ENCODE peak calls at places on chromosome 7, in ten cellular contexts. V is hepatocyte, I is heart right ventricle, U is epithelial cell of esophagus, J is Caco-2, E is astrocyte of the spinal cord, G is prostate gland, Z is dorsolateral prefrontal cortex, C is coronary artery, B is choroid plexus epithelial cell. S is an unnamed sample.

GRCh38 chr7:101238226-101239182 is 902 bp upstream of the CLDN15 start:
- DNase-seq in V (no peak), I (no peak), U (no peak), J (no peak), E (no peak), G (no peak), Z (no peak), C (no peak), B (no peak), S (no peak)

GRCh38 chr7:101814996-101815825 is 2.2 kb upstream of the CUX1 start:
- DNase-seq in V (peak; percentile 86), I (peak; percentile 63), U (no peak), J (peak; percentile 83), E (no peak), G (peak; percentile 36), Z (peak; percentile 34), C (no peak), B (no peak), S (peak; percentile 73)

GRCh38 chr7:73865738-73866445 is 4.9 kb downstream of the TMEM270 start:
- DNase-seq in V (peak; percentile 73), I (no peak), U (peak; percentile 54), J (peak; percentile 53), E (peak; percentile 64), G (peak; percentile 24), Z (peak; percentile 14), C (no peak), B (peak; percentile 80), S (no peak)

GRCh38 chr7:81627565-81628287 is 142.1 kb downstream of the HGF start:
- DNase-seq in V (no peak), I (no peak), U (peak; percentile 80), J (no peak), E (peak; percentile 64), G (no peak), Z (no peak), C (no peak), B (peak; percentile 82), S (no peak)

GRCh38 chr7:139592801-139593461 is 69.4 kb downstream of the CLEC2L start:
- DNase-seq in V (no peak), I (no peak), U (no peak), J (no peak), E (no peak), G (no peak), Z (no peak), C (no peak), B (no peak), S (no peak)

GRCh38 chr7:48279420-48279819 is 108.2 kb downstream of the ABCA13 start:
- DNase-seq in V (no peak), I (no peak), U (peak; percentile 32), J (no peak), E (no peak), G (no peak), Z (no peak), C (no peak), B (no peak), S (no peak)

GRCh38 chr7:117875566-117875965 is 2.3 kb upstream of the CTTNBP2 start:
- DNase-seq in V (peak; percentile 52), I (no peak), U (peak; percentile 14), J (peak; percentile 53), E (peak; percentile 36), G (no peak), Z (no peak), C (no peak), B (peak; percentile 42), S (no peak)

GRCh38 chr7:94400022-94400421 is 5.3 kb downstream of the COL1A2 start:
- DNase-seq in V (no peak), I (no peak), U (no peak), J (no peak), E (peak; percentile 25), G (no peak), Z (no peak), C (no peak), B (peak; percentile 49), S (no peak)

GRCh38 chr7:2645274-2645868 is 13.6 kb downstream of the TTYH3 start:
- DNase-seq in V (no peak), I (no peak), U (no peak), J (no peak), E (no peak), G (no peak), Z (no peak), C (no peak), B (peak; percentile 19), S (peak; percentile 77)

GRCh38 chr7:23373151-23374004 is 74.2 kb downstream of the MALSU1 start:
- DNase-seq in V (no peak), I (no peak), U (no peak), J (no peak), E (peak; percentile 57), G (no peak), Z (no peak), C (no peak), B (no peak), S (peak; percentile 75)

GRCh38 chr7:157612664-157613561 is 276.1 kb downstream of the DNAJB6 start:
- DNase-seq in V (peak; percentile 34), I (peak; percentile 59), U (no peak), J (peak; percentile 64), E (peak; percentile 4), G (no peak), Z (no peak), C (no peak), B (peak; percentile 47), S (no peak)

GRCh38 chr7:155986497-155987160 is 174.4 kb upstream of the SHH start:
- DNase-seq in V (no peak), I (no peak), U (no peak), J (no peak), E (no peak), G (no peak), Z (no peak), C (peak; percentile 63), B (no peak), S (no peak)

GRCh38 chr7:23544913-23545354 is 13.2 kb upstream of the TRA2A start:
- DNase-seq in V (peak; percentile 52), I (no peak), U (peak; percentile 75), J (peak; percentile 74), E (peak; percentile 35), G (no peak), Z (no peak), C (no peak), B (peak; percentile 62), S (peak; percentile 51)

GRCh38 chr7:96484845-96485244 is 162.9 kb upstream of the SLC25A13 start:
- DNase-seq in V (no peak), I (no peak), U (no peak), J (no peak), E (no peak), G (no peak), Z (no peak), C (no peak), B (no peak), S (no peak)

GRCh38 chr7:137970263-137970975 is 31.5 kb downstream of the CREB3L2 start:
- DNase-seq in V (peak; percentile 58), I (peak; percentile 52), U (peak; percentile 58), J (no peak), E (peak; percentile 92), G (peak; percentile 75), Z (no peak), C (no peak), B (peak; percentile 93), S (no peak)

GRCh38 chr7:137967143-137968018 is 34.5 kb downstream of the CREB3L2 start:
- DNase-seq in V (peak; percentile 50), I (no peak), U (peak; percentile 63), J (peak; percentile 74), E (peak; percentile 71), G (no peak), Z (no peak), C (no peak), B (peak; percentile 75), S (no peak)

GRCh38 chr7:137966636-137967142 is 35.2 kb downstream of the CREB3L2 start:
- DNase-seq in V (no peak), I (no peak), U (no peak), J (no peak), E (no peak), G (no peak), Z (no peak), C (no peak), B (no peak), S (no peak)

GRCh38 chr7:137969828-137970227 is 32.1 kb downstream of the CREB3L2 start:
- DNase-seq in V (no peak), I (no peak), U (no peak), J (no peak), E (no peak), G (no peak), Z (no peak), C (no peak), B (no peak), S (no peak)

GRCh38 chr7:137968890-137969289 is 33.0 kb downstream of the CREB3L2 start:
- DNase-seq in V (no peak), I (no peak), U (no peak), J (no peak), E (no peak), G (no peak), Z (no peak), C (no peak), B (no peak), S (no peak)
- TF ChIP-seq CTCF in V (no peak), I (no peak), U (no peak), J (no peak), E (no peak), G (no peak), Z (no peak), C (no peak), B (no peak), S (no peak)

GRCh38 chr7:50359258-50359994 is 54.9 kb downstream of the IKZF1 start:
- DNase-seq in V (no peak), I (no peak), U (no peak), J (no peak), E (no peak), G (no peak), Z (no peak), C (no peak), B (peak; percentile 9), S (no peak)
- H3K4me3 ChIP-seq in V (no peak overlapping the region), I (no peak overlapping the region), U (no peak overlapping the region), J (no peak overlapping the region), E (no peak overlapping the region), G (no peak overlapping the region), Z (no peak overlapping the region), C (no peak overlapping the region), B (no peak overlapping the region), S (no peak overlapping the region)

DNA sequence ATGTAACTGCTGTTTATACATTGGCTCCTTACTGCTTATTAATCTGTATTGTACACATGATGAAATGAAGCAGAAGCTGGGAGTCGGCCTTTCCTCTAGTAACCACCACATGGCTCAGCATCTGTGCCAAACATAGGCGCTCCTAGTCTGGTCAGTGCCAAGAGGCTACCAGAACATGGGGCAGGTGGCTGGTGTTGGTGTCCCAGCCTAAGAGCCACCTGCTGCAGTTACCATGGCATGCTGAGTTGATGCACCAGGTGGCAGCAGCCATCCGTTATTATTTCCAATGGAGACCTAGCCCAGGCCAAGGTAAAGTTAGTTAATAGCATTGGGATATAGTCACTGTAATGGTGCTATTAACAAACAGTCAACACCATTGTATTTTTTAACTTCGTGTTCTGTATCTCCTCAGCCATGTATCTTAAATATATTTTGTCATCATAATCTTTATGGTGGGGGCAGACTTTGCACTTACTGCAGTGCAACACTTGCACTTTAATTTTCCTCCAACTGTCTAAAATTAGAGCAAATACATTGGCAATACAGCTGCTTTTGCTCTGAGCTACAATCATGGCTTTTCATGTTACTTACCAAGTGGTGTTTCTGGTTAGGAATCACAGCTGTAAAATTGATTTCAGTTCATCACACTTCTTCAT is 33.1 kb downstream of the HBP1 start:
- DNase-seq in V (peak; percentile 47), I (peak; percentile 50), U (peak; percentile 54), J (peak; percentile 53), E (peak; percentile 33), G (peak; percentile 37), Z (peak; percentile 14), C (no peak), B (peak; percentile 53), S (no peak)
- TF ChIP-seq CTCF in V (peak; percentile 53), I (peak; percentile 53), U (peak; percentile 71), J (peak; percentile 66), E (peak; percentile 58), G (no peak), Z (peak; percentile 63), C (peak; percentile 27), B (peak; percentile 71), S (peak; percentile 53)

GRCh38 chr7:140641532-140642191 is 1.0 kb upstream of the DENND2A start:
- DNase-seq in V (no peak), I (no peak), U (no peak), J (no peak), E (no peak), G (no peak), Z (no peak), C (no peak), B (peak; percentile 20), S (no peak)
- H3K4me3 ChIP-seq in V (no peak overlapping the region), I (peak overlapping the region; percentile 49), U (no peak overlapping the region), J (no peak overlapping the region), E (peak overlapping the region; percentile 71), G (peak overlapping the region; percentile 51), Z (peak overlapping the region; percentile 78), C (peak overlapping the region; percentile 81), B (peak overlapping the region; percentile 72), S (no peak overlapping the region)

S was measured in GM06990.